ENCODE peak calls at places on chromosomes 11 and 22, in six cellular contexts. F, E, V, W, H and J are unnamed samples.

GRCh38 chr22:38843201-38843715 is 570 bp downstream of the NPTXR start:
- DNase-seq in E (peak; percentile 80), F (peak; percentile 56), V (peak; percentile 68), W (peak; percentile 52), H (no peak), J (peak; percentile 81)

GRCh38 chr11:1283906-1284305 is 25.5 kb downstream of the TOLLIP start:
- DNase-seq in F (no peak), V (no peak), E (no peak), W (no peak), H (no peak), J (no peak)

GRCh38 chr11:26137651-26138050 is 194.3 kb upstream of the ANO3 start:
- DNase-seq in F (no peak), H (no peak), E (no peak), V (no peak), W (no peak), J (no peak)

GRCh38 chr11:64237484-64237951 is 3.1 kb downstream of the VEGFB start:
- DNase-seq in W (no peak), H (no peak), E (no peak), F (no peak), V (no peak), J (no peak)

GRCh38 chr22:17205432-17205831 is 13.8 kb downstream of the ADA2 start:
- DNase-seq in H (no peak), V (no peak), W (no peak), F (no peak), E (no peak), J (no peak)

GRCh38 chr11:81278986-81279385 is 1454.7 kb downstream of the FAM181B start:
- DNase-seq in E (no peak), W (no peak), V (no peak), H (no peak), F (no peak), J (no peak)

GRCh38 chr22:27317961-27318360 is 483.6 kb downstream of the MN1 start:
- DNase-seq in F (no peak), H (no peak), V (no peak), W (no peak), E (peak; percentile 72), J (no peak)

GRCh38 chr11:92349478-92350156 is 125.0 kb downstream of the FAT3 start:
- DNase-seq in F (no peak), V (no peak), H (no peak), W (no peak), E (no peak), J (no peak)

GRCh38 chr22:19178659-19179471 is at the start of gene SLC25A1:
- DNase-seq in V (peak; percentile 95), F (peak; percentile 90), H (peak; percentile 89), W (peak; percentile 91), E (peak; percentile 86), J (peak; percentile 80)

GRCh38 chr11:3002346-3002745 is 10.2 kb upstream of the NAP1L4 start:
- DNase-seq in V (no peak), F (no peak), W (no peak), E (no peak), H (no peak), J (no peak)

GRCh38 chr11:109939176-109939810 is 153.9 kb upstream of the ZC3H12C start:
- DNase-seq in H (peak; percentile 50), F (peak; percentile 40), V (no peak), W (no peak), E (peak; percentile 86), J (peak; percentile 84)

GRCh38 chr11:14902650-14903350 is 10.8 kb upstream of the CYP2R1 start:
- DNase-seq in W (no peak), E (peak; percentile 53), H (peak; percentile 46), F (no peak), V (no peak), J (peak; percentile 71)

GRCh38 chr22:30212363-30212995 is 34.1 kb downstream of the LIF start:
- DNase-seq in E (peak; percentile 94), F (no peak), V (no peak), H (peak; percentile 46), W (no peak), J (peak; percentile 95)

DNA sequence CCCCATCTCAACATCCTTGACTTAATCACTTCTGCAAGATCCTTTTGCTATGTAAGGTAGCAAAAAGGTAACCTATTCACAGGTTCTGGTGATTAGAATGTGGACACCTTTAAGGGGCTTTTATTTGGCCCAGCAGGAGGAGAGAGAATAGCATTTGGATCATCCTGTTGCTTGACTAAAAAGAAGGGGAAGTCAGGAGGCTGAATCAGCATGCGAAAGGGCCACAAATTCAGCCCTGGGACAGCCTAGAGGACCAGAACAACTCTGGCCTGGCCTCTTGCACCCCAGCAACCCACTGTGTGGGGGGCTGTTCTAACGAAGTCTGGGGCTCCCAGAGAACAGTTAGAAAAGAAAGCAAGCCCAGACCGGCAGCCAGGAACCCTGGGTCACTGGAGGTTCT is 3.2 kb upstream of the HMOX1 start:
- DNase-seq in F (no peak), V (no peak), H (no peak), W (peak; percentile 58), E (no peak), J (no peak)
- H2AFZ ChIP-seq in F (no peak overlapping the region), V (no peak overlapping the region), H (no peak overlapping the region), W (no peak overlapping the region), E (no peak overlapping the region), J (peak overlapping the region; percentile 8)

GRCh38 chr11:73342633-73343032 is 33.6 kb upstream of the RELT start:
- DNase-seq in E (no peak), H (no peak), V (no peak), W (peak; percentile 45), F (no peak), J (no peak)
- H3K18ac ChIP-seq in E (peak overlapping the region; percentile 54), H (peak overlapping the region; percentile 53), V (no peak overlapping the region), W (no peak overlapping the region), F (peak overlapping the region; percentile 94), J (no peak overlapping the region)

GRCh38 chr11:11985016-11985715 is 23.3 kb downstream of the DKK3 start:
- DNase-seq in V (no peak), H (peak; percentile 49), E (peak; percentile 82), W (peak; percentile 21), F (no peak), J (peak; percentile 84)

GRCh38 chr11:11983427-11983826 is 25.0 kb downstream of the DKK3 start:
- DNase-seq in W (peak; percentile 17), E (no peak), F (no peak), V (no peak), H (no peak), J (no peak)

GRCh38 chr11:11985954-11986949 is 22.2 kb downstream of the DKK3 start:
- DNase-seq in V (no peak), F (no peak), E (no peak), H (no peak), W (peak; percentile 12), J (no peak)

GRCh38 chr11:11982975-11983374 is 25.5 kb downstream of the DKK3 start:
- DNase-seq in F (no peak), E (no peak), W (no peak), V (no peak), H (no peak), J (peak; percentile 75)

GRCh38 chr11:11984563-11984962 is 23.9 kb downstream of the DKK3 start:
- DNase-seq in W (peak; percentile 15), V (no peak), F (no peak), H (no peak), E (no peak), J (no peak)
- H4K8ac ChIP-seq in W (no peak overlapping the region), V (no peak overlapping the region), F (no peak overlapping the region), H (no peak overlapping the region), E (no peak overlapping the region), J (no peak overlapping the region)

DNA sequence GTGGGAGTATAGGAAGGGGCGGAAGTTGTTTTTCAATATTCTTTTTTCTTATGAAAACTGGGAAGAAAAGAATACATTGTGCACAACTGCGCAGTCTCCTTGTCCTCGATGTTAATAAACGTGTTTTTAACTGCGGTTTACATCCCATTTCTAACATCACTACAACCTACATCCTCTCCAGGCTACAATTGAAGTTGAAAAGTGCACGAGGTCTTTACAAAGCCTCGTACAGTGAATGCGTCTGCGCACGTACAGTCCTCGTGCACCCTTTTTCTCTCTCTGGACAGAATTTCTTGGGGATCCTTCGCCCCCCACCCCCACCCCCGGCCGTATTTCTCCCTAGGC is 102.4 kb downstream of the WT1 start:
- DNase-seq in E (no peak), V (no peak), F (no peak), H (no peak), W (no peak), J (no peak)
- H2AFZ ChIP-seq in E (no peak overlapping the region), V (peak overlapping the region; percentile 55), F (peak overlapping the region; percentile 64), H (no peak overlapping the region), W (no peak overlapping the region), J (peak overlapping the region; percentile 11)

DNA sequence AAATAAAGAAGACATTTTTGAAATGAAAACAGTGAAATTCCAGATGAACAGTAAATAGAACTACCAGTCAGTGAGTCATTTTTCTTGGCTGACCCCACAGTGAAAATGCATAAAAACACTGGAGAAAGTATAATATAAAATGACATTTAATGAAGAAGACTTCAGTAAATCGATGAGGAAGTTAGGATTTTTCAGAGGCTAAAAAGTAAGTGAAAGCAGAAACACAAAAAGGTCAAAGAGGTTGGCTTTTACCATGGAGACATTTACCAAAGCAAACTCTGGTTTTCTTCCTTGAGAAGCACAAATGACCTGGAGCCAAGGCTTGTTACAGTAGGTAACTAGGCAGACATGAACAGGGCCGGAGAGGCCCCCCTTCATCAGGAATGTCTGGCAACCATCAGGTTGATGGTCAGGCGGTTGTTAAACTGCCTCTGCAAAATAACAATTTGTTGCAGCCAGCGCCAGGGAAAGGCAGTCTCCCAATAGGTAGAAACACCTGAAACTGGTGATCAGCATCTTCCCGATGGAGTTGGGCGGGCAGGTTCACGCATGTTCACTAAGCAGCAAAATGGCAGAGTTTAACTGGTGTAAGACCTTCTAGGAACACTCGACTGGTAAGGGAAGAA is 16.7 kb upstream of the TMEM123 start:
- DNase-seq in H (no peak), V (no peak), F (no peak), W (no peak), E (peak; percentile 40), J (peak; percentile 62)
- H3K18ac ChIP-seq in H (no peak overlapping the region), V (no peak overlapping the region), F (peak overlapping the region; percentile 19), W (no peak overlapping the region), E (peak overlapping the region; percentile 11), J (peak overlapping the region; percentile 46)

DNA sequence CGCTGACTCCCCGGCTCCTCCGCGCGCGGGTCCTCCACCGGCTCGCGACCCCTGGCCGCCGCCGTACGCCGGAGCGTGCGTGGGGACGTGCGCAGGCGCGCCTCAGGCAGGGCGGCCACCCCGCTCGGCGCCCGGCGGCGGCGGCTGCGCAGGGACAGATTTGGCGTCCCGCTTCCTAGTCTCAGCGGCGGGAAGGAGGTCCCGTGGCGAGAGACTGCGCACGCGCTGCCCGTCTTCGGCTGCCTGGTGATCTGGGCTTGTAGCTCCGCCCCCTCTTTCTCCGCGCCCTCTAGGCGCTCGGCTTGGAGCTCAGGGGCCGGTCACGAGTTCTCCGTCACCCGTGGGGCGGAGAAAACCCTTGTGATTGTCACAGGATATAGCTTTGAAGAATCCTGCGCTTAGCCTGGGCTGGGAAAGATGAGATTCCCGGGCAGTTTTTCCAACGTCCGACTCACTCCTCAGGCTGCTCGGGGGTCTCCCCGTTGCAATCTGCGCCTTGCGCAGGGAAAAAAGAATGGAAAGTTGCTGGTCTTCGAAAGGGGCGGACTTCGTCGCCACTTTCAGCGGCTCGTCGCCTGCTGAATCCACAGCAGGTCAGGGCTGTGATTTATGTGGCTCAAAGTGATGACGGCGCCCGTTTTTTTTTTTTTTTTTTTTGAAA is at the start of gene PATL1:
- DNase-seq in F (peak; percentile 97), E (peak; percentile 99), W (peak; percentile 98), V (peak; percentile 96), H (peak; percentile 99), J (peak; percentile 98)
- H4K8ac ChIP-seq in F (no peak within 1 kb of the TSS), E (peak within 1 kb of the TSS; percentile 66), W (no peak within 1 kb of the TSS), V (peak within 1 kb of the TSS; percentile 96), H (peak within 1 kb of the TSS; percentile 99), J (peak within 1 kb of the TSS; percentile 96)

DNA sequence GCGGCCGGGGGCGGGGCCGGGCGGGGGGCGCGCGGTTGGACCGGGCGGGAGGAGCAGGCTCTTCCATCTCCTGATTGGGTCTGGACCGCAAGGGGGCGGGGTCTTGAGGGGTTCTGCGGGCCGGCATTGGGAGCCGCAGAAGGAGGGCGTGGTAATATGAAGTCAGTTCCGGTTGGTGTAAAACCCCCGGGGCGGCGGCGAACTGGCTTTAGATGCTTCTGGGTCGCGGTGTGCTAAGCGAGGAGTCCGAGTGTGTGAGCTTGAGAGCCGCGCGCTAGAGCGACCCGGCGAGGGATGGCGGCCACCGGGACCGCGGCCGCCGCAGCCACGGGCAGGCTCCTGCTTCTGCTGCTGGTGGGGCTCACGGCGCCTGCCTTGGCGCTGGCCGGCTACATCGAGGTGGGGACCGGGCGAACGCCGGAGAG is at the start of gene APLP2:
- DNase-seq in F (peak; percentile 99), W (peak; percentile 99), H (peak; percentile 97), V (peak; percentile 97), E (peak; percentile 98), J (peak; percentile 97)
- H2AFZ ChIP-seq in F (peak within 1 kb of the TSS; percentile 95), W (no peak within 1 kb of the TSS), H (peak within 1 kb of the TSS; percentile 92), V (peak within 1 kb of the TSS; percentile 84), E (peak within 1 kb of the TSS; percentile 91), J (peak within 1 kb of the TSS; percentile 95)